ENCODE peak calls at places on chromosomes 11 and 22, in six cellular contexts. One of them, this sample, is unnamed. For H3K27me3, the result is how much of the 10 kb centered on the place peaks cover.

GRCh38 chr11:56642339-56642738 is at the start of gene OR5AP2:
- DNase-seq in pancreas: no peak
- DNase-seq in fibroblast of lung: no peak
- DNase-seq in suprapubic skin: no peak
- DNase-seq in brain microvascular endothelial cell: no peak
- DNase-seq in adipocyte: no peak
- DNase-seq in this sample: no peak

GRCh38 chr11:124717786-124718634 is 21.7 kb upstream of the NRGN start:
- DNase-seq in brain microvascular endothelial cell: no peak
- DNase-seq in pancreas: no peak
- DNase-seq in fibroblast of lung: peak
- DNase-seq in suprapubic skin: no peak
- DNase-seq in adipocyte: peak
- DNase-seq in this sample: no peak

GRCh38 chr22:49900441-49901230 is 17.6 kb downstream of the ALG12 start:
- DNase-seq in adipocyte: no peak
- DNase-seq in fibroblast of lung: no peak
- DNase-seq in brain microvascular endothelial cell: no peak
- DNase-seq in suprapubic skin: no peak
- DNase-seq in pancreas: no peak
- DNase-seq in this sample: no peak

GRCh38 chr11:118002010-118002540 is 15.9 kb downstream of the IL10RA start:
- DNase-seq in pancreas: no peak
- DNase-seq in suprapubic skin: no peak
- DNase-seq in brain microvascular endothelial cell: no peak
- DNase-seq in adipocyte: no peak
- DNase-seq in fibroblast of lung: no peak
- DNase-seq in this sample: no peak

GRCh38 chr22:32677876-32678275 is 123.6 kb upstream of the TIMP3 start:
- DNase-seq in brain microvascular endothelial cell: no peak
- DNase-seq in adipocyte: no peak
- DNase-seq in suprapubic skin: no peak
- DNase-seq in pancreas: no peak
- DNase-seq in fibroblast of lung: no peak
- DNase-seq in this sample: no peak

GRCh38 chr11:63567044-63567840 is 4.1 kb upstream of the PLAAT2 start:
- DNase-seq in brain microvascular endothelial cell: peak
- DNase-seq in fibroblast of lung: peak
- DNase-seq in suprapubic skin: no peak
- DNase-seq in adipocyte: peak
- DNase-seq in pancreas: no peak
- DNase-seq in this sample: peak

GRCh38 chr22:17733484-17733883 is 40.8 kb downstream of the BID start:
- DNase-seq in adipocyte: no peak
- DNase-seq in pancreas: no peak
- DNase-seq in fibroblast of lung: peak
- DNase-seq in brain microvascular endothelial cell: no peak
- DNase-seq in suprapubic skin: no peak
- DNase-seq in this sample: no peak

GRCh38 chr11:117382746-117383145 is 55.1 kb downstream of the CEP164 start:
- DNase-seq in adipocyte: no peak
- DNase-seq in pancreas: no peak
- DNase-seq in brain microvascular endothelial cell: no peak
- DNase-seq in fibroblast of lung: no peak
- DNase-seq in suprapubic skin: no peak
- DNase-seq in this sample: no peak

GRCh38 chr11:59187587-59187986 is 15.7 kb downstream of the DTX4 start:
- DNase-seq in brain microvascular endothelial cell: no peak
- DNase-seq in adipocyte: peak
- DNase-seq in pancreas: peak
- DNase-seq in fibroblast of lung: no peak
- DNase-seq in suprapubic skin: peak
- DNase-seq in this sample: no peak

GRCh38 chr11:1471736-1472135 is 14.8 kb downstream of the MOB2 start:
- DNase-seq in brain microvascular endothelial cell: no peak
- DNase-seq in pancreas: no peak
- DNase-seq in fibroblast of lung: no peak
- DNase-seq in suprapubic skin: peak
- DNase-seq in adipocyte: no peak
- DNase-seq in this sample: no peak

GRCh38 chr11:65859812-65860277 is 388 bp upstream of the MUS81 start:
- DNase-seq in brain microvascular endothelial cell: no peak
- DNase-seq in adipocyte: peak
- DNase-seq in fibroblast of lung: no peak
- DNase-seq in pancreas: peak
- DNase-seq in suprapubic skin: peak
- DNase-seq in this sample: no peak

GRCh38 chr11:65856689-65857499 is 1.1 kb downstream of the CFL1 start:
- DNase-seq in fibroblast of lung: peak
- DNase-seq in suprapubic skin: peak
- DNase-seq in brain microvascular endothelial cell: peak
- DNase-seq in pancreas: peak
- DNase-seq in adipocyte: peak
- DNase-seq in this sample: no peak

GRCh38 chr11:65859134-65859811 is 960 bp upstream of the MUS81 start:
- DNase-seq in adipocyte: peak
- DNase-seq in suprapubic skin: peak
- DNase-seq in brain microvascular endothelial cell: peak
- DNase-seq in pancreas: peak
- DNase-seq in fibroblast of lung: peak
- DNase-seq in this sample: peak

GRCh38 chr11:65857500-65858353 is at the start of gene CFL1:
- DNase-seq in brain microvascular endothelial cell: peak
- DNase-seq in pancreas: peak
- DNase-seq in fibroblast of lung: peak
- DNase-seq in adipocyte: peak
- DNase-seq in suprapubic skin: peak
- DNase-seq in this sample: peak

DNA sequence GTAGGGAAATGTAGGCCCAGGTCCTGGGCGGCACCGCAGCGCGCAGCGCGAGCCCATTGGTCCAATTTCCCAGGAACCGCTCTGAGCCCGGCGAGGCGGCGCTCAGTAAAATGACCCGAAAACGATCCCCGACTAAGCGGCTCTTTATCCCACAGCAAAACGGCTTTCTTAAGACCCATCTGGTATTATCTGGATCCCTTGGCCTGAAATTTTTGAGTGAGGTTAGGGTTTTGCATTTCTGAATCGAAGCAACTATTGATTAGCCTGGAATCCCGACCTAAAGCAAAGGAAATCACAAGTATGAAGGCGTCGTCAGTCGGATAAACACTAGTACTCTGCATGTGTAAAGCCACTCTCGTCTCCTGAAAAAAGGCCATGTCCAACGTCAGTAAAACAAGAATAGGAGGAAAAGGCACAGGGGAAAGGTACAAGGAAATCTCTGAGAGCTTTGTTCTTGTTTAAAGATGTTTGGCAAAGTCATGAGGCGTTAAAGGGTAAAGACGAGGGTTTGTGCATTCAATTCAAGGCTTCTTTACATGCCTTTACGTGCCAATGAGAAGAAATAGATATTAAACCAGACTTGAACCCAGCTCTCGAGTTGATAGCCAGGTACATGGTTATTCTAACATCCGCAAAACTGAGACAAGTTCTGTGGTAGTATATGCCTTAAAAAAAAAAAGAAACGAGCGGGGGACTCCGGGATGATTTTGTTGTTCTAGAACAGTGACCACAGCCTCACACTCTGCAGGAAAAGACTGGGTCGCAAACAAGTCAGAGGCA is 564 bp upstream of the CFL1 start:
- DNase-seq in adipocyte: peak
- DNase-seq in suprapubic skin: no peak
- DNase-seq in pancreas: no peak
- DNase-seq in fibroblast of lung: no peak
- DNase-seq in brain microvascular endothelial cell: no peak
- DNase-seq in this sample: no peak
- H3K4me3 ChIP-seq in adipocyte: peak
- H3K4me3 ChIP-seq in suprapubic skin: peak
- H3K4me3 ChIP-seq in pancreas: peak
- H3K4me3 ChIP-seq in fibroblast of lung: peak
- H3K4me3 ChIP-seq in brain microvascular endothelial cell: peak
- H3K4me3 ChIP-seq in this sample: peak

GRCh38 chr11:17692006-17692405 is 27.4 kb upstream of the MYOD1 start:
- DNase-seq in adipocyte: no peak
- DNase-seq in pancreas: no peak
- DNase-seq in fibroblast of lung: no peak
- DNase-seq in brain microvascular endothelial cell: no peak
- DNase-seq in suprapubic skin: no peak
- DNase-seq in this sample: no peak
- H3K27me3 ChIP-seq in adipocyte: half or more
- H3K27me3 ChIP-seq in pancreas: under half
- H3K27me3 ChIP-seq in fibroblast of lung: under half
- H3K27me3 ChIP-seq in brain microvascular endothelial cell: under half
- H3K27me3 ChIP-seq in suprapubic skin: under half
- H3K27me3 ChIP-seq in this sample: under half

DNA sequence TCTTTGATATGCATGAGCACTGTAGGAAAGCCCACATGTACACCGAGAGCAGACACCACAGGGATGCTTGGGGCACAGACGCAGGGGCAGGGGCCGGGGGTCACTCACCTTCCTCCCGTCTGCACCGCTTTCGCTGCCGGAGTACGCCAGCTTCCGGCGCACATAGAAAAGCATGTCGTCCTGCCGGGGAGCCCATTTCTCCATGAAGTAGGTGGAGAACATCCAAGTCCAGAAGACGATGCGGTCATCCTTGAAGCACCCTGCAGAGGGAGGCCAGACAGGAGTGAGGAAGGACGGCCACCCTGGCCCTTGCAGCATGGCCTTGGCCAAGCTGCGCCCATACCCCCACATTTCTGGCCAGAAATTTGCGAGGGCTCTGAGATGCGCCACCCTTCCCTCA is 28.8 kb downstream of the KIAA0930 start:
- DNase-seq in adipocyte: no peak
- DNase-seq in suprapubic skin: no peak
- DNase-seq in fibroblast of lung: no peak
- DNase-seq in brain microvascular endothelial cell: no peak
- DNase-seq in pancreas: peak
- DNase-seq in this sample: no peak
- H3K4me3 ChIP-seq in adipocyte: peak
- H3K4me3 ChIP-seq in suprapubic skin: peak
- H3K4me3 ChIP-seq in fibroblast of lung: peak
- H3K4me3 ChIP-seq in brain microvascular endothelial cell: peak
- H3K4me3 ChIP-seq in pancreas: no peak
- H3K4me3 ChIP-seq in this sample: no peak

GRCh38 chr22:48756146-48757111 is 1071.2 kb downstream of the BRD1 start:
- DNase-seq in fibroblast of lung: no peak
- DNase-seq in suprapubic skin: no peak
- DNase-seq in pancreas: no peak
- DNase-seq in adipocyte: no peak
- DNase-seq in brain microvascular endothelial cell: no peak
- DNase-seq in this sample: no peak

GRCh38 chr22:48758021-48758561 is 1069.6 kb downstream of the BRD1 start:
- DNase-seq in brain microvascular endothelial cell: no peak
- DNase-seq in adipocyte: no peak
- DNase-seq in pancreas: no peak
- DNase-seq in suprapubic skin: peak
- DNase-seq in fibroblast of lung: no peak
- DNase-seq in this sample: no peak

GRCh38 chr22:48755332-48755949 is 1072.2 kb downstream of the BRD1 start:
- DNase-seq in pancreas: no peak
- DNase-seq in adipocyte: no peak
- DNase-seq in brain microvascular endothelial cell: no peak
- DNase-seq in fibroblast of lung: no peak
- DNase-seq in suprapubic skin: no peak
- DNase-seq in this sample: no peak

GRCh38 chr22:48758905-48759875 is 1068.5 kb downstream of the BRD1 start:
- DNase-seq in fibroblast of lung: no peak
- DNase-seq in pancreas: no peak
- DNase-seq in adipocyte: no peak
- DNase-seq in brain microvascular endothelial cell: no peak
- DNase-seq in suprapubic skin: peak
- DNase-seq in this sample: no peak

DNA sequence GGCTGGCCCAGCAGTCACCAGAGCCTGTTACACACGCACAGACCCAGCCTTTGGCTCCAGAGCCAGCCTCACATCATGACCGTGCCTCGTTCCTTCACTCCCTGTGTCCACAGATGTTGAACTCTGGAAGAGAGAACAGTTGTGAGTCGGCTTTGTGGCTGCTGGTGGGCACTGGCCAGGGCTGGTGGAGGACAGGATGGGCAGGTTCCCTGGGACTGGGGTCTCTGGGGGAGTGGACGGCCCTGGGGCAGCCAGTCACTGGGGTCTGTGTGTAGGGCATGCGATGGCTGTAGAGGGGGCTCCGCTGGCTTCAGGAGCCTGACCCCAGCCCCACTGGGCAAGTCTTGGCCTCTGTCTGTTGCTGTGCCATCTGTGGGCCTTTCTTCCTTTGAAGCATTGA is 1070.1 kb downstream of the BRD1 start:
- DNase-seq in fibroblast of lung: no peak
- DNase-seq in pancreas: no peak
- DNase-seq in brain microvascular endothelial cell: no peak
- DNase-seq in adipocyte: no peak
- DNase-seq in suprapubic skin: peak
- DNase-seq in this sample: no peak
- H3K27me3 ChIP-seq in fibroblast of lung: under half
- H3K27me3 ChIP-seq in pancreas: under half
- H3K27me3 ChIP-seq in brain microvascular endothelial cell: under half
- H3K27me3 ChIP-seq in adipocyte: under half
- H3K27me3 ChIP-seq in suprapubic skin: under half
- H3K27me3 ChIP-seq in this sample: under half

GRCh38 chr22:42957958-42958357 is 57.0 kb downstream of the PACSIN2 start:
- DNase-seq in brain microvascular endothelial cell: no peak
- DNase-seq in adipocyte: no peak
- DNase-seq in pancreas: no peak
- DNase-seq in fibroblast of lung: no peak
- DNase-seq in suprapubic skin: no peak
- DNase-seq in this sample: no peak
- H3K4me3 ChIP-seq in brain microvascular endothelial cell: no peak
- H3K4me3 ChIP-seq in adipocyte: peak
- H3K4me3 ChIP-seq in pancreas: no peak
- H3K4me3 ChIP-seq in fibroblast of lung: no peak
- H3K4me3 ChIP-seq in suprapubic skin: peak
- H3K4me3 ChIP-seq in this sample: no peak

DNA sequence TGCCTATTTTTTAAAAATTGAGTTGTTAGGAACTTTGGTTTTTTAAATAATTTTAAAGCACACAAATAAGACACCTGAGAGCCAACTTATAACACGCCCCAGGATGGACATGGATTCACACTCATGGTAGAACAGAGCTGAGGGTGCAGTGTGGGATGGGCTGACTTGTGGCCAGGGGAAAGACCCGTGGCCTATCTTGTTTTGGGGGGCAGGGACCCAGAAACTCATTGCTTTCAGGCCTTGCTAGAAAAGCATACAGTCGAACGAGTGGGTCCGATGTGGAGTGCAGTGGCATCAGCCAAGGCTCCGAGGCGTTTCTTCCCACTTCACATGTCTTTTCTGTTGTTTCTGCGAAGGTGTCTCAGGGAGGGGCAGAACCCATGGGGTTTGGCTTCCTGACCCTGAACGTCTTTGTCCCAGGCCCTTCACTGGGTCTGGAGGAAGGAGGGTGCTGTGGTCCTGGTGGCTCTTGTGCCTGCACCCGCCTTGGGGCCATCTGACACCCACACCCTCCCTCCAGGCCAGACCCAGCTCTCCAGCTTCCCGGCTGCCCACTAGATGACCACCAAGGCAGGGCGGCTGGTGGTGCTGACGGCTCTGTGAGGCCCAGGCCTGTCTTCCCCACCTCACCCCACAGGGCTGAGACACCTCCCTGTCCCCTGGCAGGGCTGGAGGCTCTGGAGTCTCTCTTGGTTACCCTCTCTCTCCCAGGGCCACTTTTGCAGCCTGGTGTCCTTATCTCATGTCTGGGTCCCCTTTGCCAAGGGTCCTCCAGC is 120.8 kb downstream of the KCNQ1 start:
- DNase-seq in fibroblast of lung: no peak
- DNase-seq in suprapubic skin: peak
- DNase-seq in pancreas: peak
- DNase-seq in adipocyte: no peak
- DNase-seq in brain microvascular endothelial cell: no peak
- DNase-seq in this sample: no peak
- H3K27me3 ChIP-seq in fibroblast of lung: under half
- H3K27me3 ChIP-seq in suprapubic skin: under half
- H3K27me3 ChIP-seq in pancreas: under half
- H3K27me3 ChIP-seq in adipocyte: under half
- H3K27me3 ChIP-seq in brain microvascular endothelial cell: under half
- H3K27me3 ChIP-seq in this sample: under half